ENCODE peak calls at places on chromosomes 4 and X, in five cellular contexts. I is HCT116, J is SK-N-SH, T is stomach, G is upper lobe of left lung. U is an unnamed sample. For H3K4me1, the result is how much of the 10 kb centered on the place peaks cover.

GRCh38 chr4:123386608-123387007 is 10.0 kb upstream of the SPRY1 start:
- DNase-seq in I (no peak), J (no peak), T (no peak), G (no peak), U (no peak)

GRCh38 chr4:151035321-151035720 is 20.2 kb upstream of the LRBA start:
- DNase-seq in I (no peak), J (no peak), T (peak), G (no peak), U (peak)

GRCh38 chr4:118765399-118765798 is 70.5 kb downstream of the SEC24D start:
- DNase-seq in I (peak), J (no peak), T (no peak), G (no peak), U (no peak)

GRCh38 chr4:3168029-3168428 is 80.9 kb upstream of the MSANTD1 start:
- DNase-seq in I (no peak), J (peak), T (no peak), G (no peak), U (peak)

GRCh38 chr4:117495802-117496201 is 410.4 kb upstream of the TRAM1L1 start:
- DNase-seq in I (no peak), J (no peak), T (no peak), G (no peak), U (no peak)

GRCh38 chrX:119735467-119735866 is 22.9 kb upstream of the SOWAHD start:
- DNase-seq in I (no peak), J (peak), T (no peak), G (no peak), U (no peak)

GRCh38 chr4:15457401-15458201 is 12.1 kb upstream of the CC2D2A start:
- DNase-seq in I (no peak), J (peak), T (no peak), G (no peak), U (peak)

GRCh38 chr4:7826909-7827306 is 112.8 kb downstream of the AFAP1 start:
- DNase-seq in I (no peak), J (no peak), T (no peak), G (no peak), U (no peak)

GRCh38 chr4:113593400-113594230 is 167.9 kb downstream of the CAMK2D start:
- DNase-seq in I (no peak), J (no peak), T (no peak), G (no peak), U (no peak)

GRCh38 chr4:182604161-182604591 is 313.0 kb downstream of the DCTD start:
- DNase-seq in I (no peak), J (no peak), T (no peak), G (no peak), U (no peak)

GRCh38 chr4:673349-674091 is 556 bp downstream of the ATP5ME start:
- DNase-seq in I (no peak), J (no peak), T (peak), G (no peak), U (peak)

GRCh38 chr4:110442309-110442708 is 33.6 kb upstream of the ENPEP start:
- DNase-seq in I (no peak), J (no peak), T (no peak), G (no peak), U (peak)

GRCh38 chrX:45306794-45307193 is 106.1 kb upstream of the DIPK2B start:
- DNase-seq in I (no peak), J (no peak), T (no peak), G (no peak), U (no peak)

GRCh38 chr4:186067757-186068385 is 1.1 kb upstream of the TLR3 start:
- DNase-seq in I (peak), J (peak), T (peak), G (peak), U (peak)

GRCh38 chr4:182277402-182277801 is 34.2 kb downstream of the TENM3 start:
- DNase-seq in I (no peak), J (no peak), T (no peak), G (no peak), U (no peak)

GRCh38 chrX:76279007-76279406 is 106.1 kb downstream of the PBDC1 start:
- DNase-seq in I (peak), J (peak), T (peak), G (no peak), U (peak)

GRCh38 chr4:38615847-38616246 is 48.2 kb upstream of the KLF3 start:
- DNase-seq in I (no peak), J (no peak), T (peak), G (no peak), U (no peak)

GRCh38 chr4:152577708-152578421 is 42.0 kb upstream of the FBXW7 start:
- DNase-seq in I (no peak), J (no peak), T (no peak), G (no peak), U (no peak)

GRCh38 chrX:139202742-139203410 is 327.7 kb upstream of the F9 start:
- DNase-seq in I (no peak), J (no peak), T (no peak), G (no peak), U (peak)

GRCh38 chr4:74453846-74454742 is 9.2 kb downstream of the AREG start:
- DNase-seq in I (no peak), J (no peak), T (no peak), G (no peak), U (no peak)

GRCh38 chr4:3830774-3831528 is 64.8 kb downstream of the ADRA2C start:
- DNase-seq in I (no peak), J (no peak), T (no peak), G (no peak), U (no peak)

GRCh38 chr4:2340272-2341061 is 78.0 kb downstream of the ZFYVE28 start:
- DNase-seq in I (no peak), J (no peak), T (no peak), G (peak), U (no peak)

GRCh38 chr4:128787509-128788311 is 21.8 kb upstream of the JADE1 start:
- DNase-seq in I (no peak), J (peak), T (no peak), G (no peak), U (no peak)

GRCh38 chr4:163077611-163078010 is 89.1 kb downstream of the NAF1 start:
- DNase-seq in I (no peak), J (no peak), T (no peak), G (no peak), U (no peak)

GRCh38 chr4:124030038-124030638 is 633.5 kb downstream of the SPRY1 start:
- DNase-seq in I (no peak), J (no peak), T (no peak), G (no peak), U (no peak)

GRCh38 chr4:6205584-6205965 is 5.2 kb upstream of the JAKMIP1 start:
- DNase-seq in I (no peak), J (no peak), T (peak), G (no peak), U (no peak)

GRCh38 chrX:153347530-153347929 is 13.6 kb downstream of the ZNF275 start:
- DNase-seq in I (no peak), J (no peak), T (no peak), G (no peak), U (no peak)

GRCh38 chr4:147110473-147110872 is 164.8 kb upstream of the TTC29 start:
- DNase-seq in I (no peak), J (no peak), T (no peak), G (no peak), U (no peak)

GRCh38 chr4:105944535-105944934 is 49.3 kb downstream of the NPNT start:
- DNase-seq in I (no peak), J (no peak), T (no peak), G (no peak), U (no peak)

GRCh38 chr4:145732895-145733880 is 53.2 kb downstream of the C4orf51 start:
- DNase-seq in I (peak), J (peak), T (peak), G (peak), U (peak)
- H3K4me1 ChIP-seq in I (under half), J (under half), T (under half), G (under half), U (under half)

GRCh38 chrX:150848914-150849365 is 49.5 kb downstream of the CD99L2 start:
- DNase-seq in I (no peak), J (no peak), T (peak), G (peak), U (no peak)
- TF ChIP-seq POLR2AphosphoS5 in I (no peak), J (no peak), T (peak), G (peak), U (no peak)

DNA sequence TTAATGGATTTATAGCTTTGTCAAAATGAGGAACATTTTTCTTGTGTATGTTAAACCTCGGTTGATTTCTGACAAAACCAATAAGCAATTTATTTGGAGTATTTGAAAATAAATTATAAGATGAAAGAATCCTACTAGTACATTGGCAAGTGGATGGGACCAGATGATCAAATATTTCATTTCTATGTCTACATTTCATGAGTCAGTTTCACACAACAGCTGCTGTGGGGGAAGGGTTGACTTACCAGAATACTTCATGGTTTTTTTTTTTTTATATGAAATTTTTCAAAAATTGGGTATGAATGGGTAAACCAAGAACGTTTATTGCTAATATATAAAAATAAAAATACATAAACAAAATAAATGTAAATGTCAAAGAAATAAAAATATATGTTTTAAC is 39.4 kb downstream of the RAPGEF2 start:
- DNase-seq in I (no peak), J (no peak), T (no peak), G (no peak), U (no peak)
- H3K4me1 ChIP-seq in I (under half), J (under half), T (under half), G (under half), U (under half)

GRCh38 chr4:26217961-26218676 is 102.7 kb upstream of the RBPJ start:
- DNase-seq in I (no peak), J (peak), T (no peak), G (no peak), U (no peak)
- TF ChIP-seq POLR2AphosphoS5 in I (no peak), J (no peak), T (no peak), G (no peak), U (no peak)

DNA sequence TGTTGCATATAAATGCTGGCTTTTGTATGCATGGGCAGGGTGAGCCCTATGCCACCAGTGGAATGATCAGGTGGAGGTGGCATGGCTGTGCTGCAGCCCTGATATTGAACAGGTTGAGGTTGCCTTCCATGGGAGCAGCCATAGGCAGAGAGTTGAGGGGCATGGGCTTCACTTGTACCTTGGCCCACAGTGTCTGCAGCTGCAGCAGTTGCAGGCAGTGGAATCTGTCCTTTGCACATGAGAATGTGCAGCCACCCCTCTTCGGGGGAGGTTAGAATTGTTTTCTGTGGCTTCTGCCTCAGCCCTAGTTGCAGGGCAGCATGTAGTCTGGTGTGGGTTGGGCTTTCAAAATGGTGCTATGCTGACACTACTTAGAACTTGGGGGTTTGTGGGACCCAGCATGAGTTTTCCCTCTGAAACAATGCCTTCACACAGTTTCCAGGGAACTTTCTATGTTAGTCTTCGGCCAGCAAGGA is 25.4 kb upstream of the VSIG1 start:
- DNase-seq in I (no peak), J (no peak), T (no peak), G (no peak), U (no peak)
- H3K4me1 ChIP-seq in I (under half), J (under half), T (under half), G (under half), U (under half)

GRCh38 chr4:17558941-17559708 is 17.9 kb upstream of the LAP3 start:
- DNase-seq in I (no peak), J (no peak), T (no peak), G (no peak), U (no peak)
- TF ChIP-seq POLR2AphosphoS5 in I (no peak), J (no peak), T (no peak), G (no peak), U (no peak)

U was measured in GM23338.